ENCODE peak calls at places on chromosome 22, in six cellular contexts. One of them, this sample, is unnamed.
A peak's percentile ranks its signal among the peaks of the same experiment; 100 is the strongest.

GRCh38 chr22:24433868-24434471 is 6.6 kb downstream of the ADORA2A start:
- DNase-seq in astrocyte of the cerebellum: no peak
- DNase-seq in RWPE1: no peak
- DNase-seq in AG04450: no peak
- DNase-seq in HFFc6: peak; percentile 60
- DNase-seq in Peyer's patch: peak; percentile 79
- DNase-seq in this sample: no peak

GRCh38 chr22:24156146-24156914 is 25.0 kb upstream of the SUSD2 start:
- DNase-seq in HFFc6: no peak
- DNase-seq in astrocyte of the cerebellum: no peak
- DNase-seq in AG04450: no peak
- DNase-seq in RWPE1: peak; percentile 34
- DNase-seq in Peyer's patch: peak; percentile 49
- DNase-seq in this sample: no peak

GRCh38 chr22:25404923-25405853 is 159.3 kb upstream of the GRK3 start:
- DNase-seq in Peyer's patch: peak; percentile 71
- DNase-seq in HFFc6: peak; percentile 47
- DNase-seq in astrocyte of the cerebellum: no peak
- DNase-seq in RWPE1: peak; percentile 49
- DNase-seq in AG04450: no peak
- DNase-seq in this sample: peak; percentile 24

GRCh38 chr22:41983516-41983915 is 14.3 kb downstream of the SEPTIN3 start:
- DNase-seq in AG04450: no peak
- DNase-seq in Peyer's patch: no peak
- DNase-seq in astrocyte of the cerebellum: no peak
- DNase-seq in HFFc6: peak; percentile 33
- DNase-seq in RWPE1: no peak
- DNase-seq in this sample: peak; percentile 69

GRCh38 chr22:24994070-24994763 is 41.7 kb downstream of the KIAA1671 start:
- DNase-seq in RWPE1: peak; percentile 84
- DNase-seq in astrocyte of the cerebellum: no peak
- DNase-seq in AG04450: no peak
- DNase-seq in Peyer's patch: no peak
- DNase-seq in HFFc6: peak; percentile 53
- DNase-seq in this sample: no peak

GRCh38 chr22:40714514-40714966 is 35.3 kb downstream of the MCHR1 start:
- DNase-seq in astrocyte of the cerebellum: peak; percentile 91
- DNase-seq in AG04450: peak; percentile 34
- DNase-seq in RWPE1: no peak
- DNase-seq in Peyer's patch: no peak
- DNase-seq in HFFc6: no peak
- DNase-seq in this sample: no peak

GRCh38 chr22:24191893-24192292 is 10.6 kb downstream of the SUSD2 start:
- DNase-seq in Peyer's patch: no peak
- DNase-seq in RWPE1: no peak
- DNase-seq in HFFc6: no peak
- DNase-seq in AG04450: no peak
- DNase-seq in astrocyte of the cerebellum: no peak
- DNase-seq in this sample: no peak

GRCh38 chr22:33480118-33480517 is 421.9 kb upstream of the SYN3 start:
- DNase-seq in HFFc6: no peak
- DNase-seq in Peyer's patch: no peak
- DNase-seq in astrocyte of the cerebellum: no peak
- DNase-seq in RWPE1: no peak
- DNase-seq in AG04450: no peak
- DNase-seq in this sample: no peak

GRCh38 chr22:33921576-33922181 is 1.4 kb upstream of the LARGE1 start:
- DNase-seq in astrocyte of the cerebellum: no peak
- DNase-seq in Peyer's patch: peak; percentile 46
- DNase-seq in AG04450: peak; percentile 30
- DNase-seq in RWPE1: no peak
- DNase-seq in HFFc6: peak; percentile 12
- DNase-seq in this sample: no peak

GRCh38 chr22:26182723-26183122 is 13.5 kb downstream of the SEZ6L start:
- DNase-seq in AG04450: no peak
- DNase-seq in HFFc6: no peak
- DNase-seq in astrocyte of the cerebellum: no peak
- DNase-seq in RWPE1: no peak
- DNase-seq in Peyer's patch: no peak
- DNase-seq in this sample: no peak

GRCh38 chr22:37608477-37609239 is at the start of gene GGA1:
- DNase-seq in Peyer's patch: peak; percentile 93
- DNase-seq in RWPE1: peak; percentile 92
- DNase-seq in AG04450: peak; percentile 90
- DNase-seq in astrocyte of the cerebellum: peak; percentile 91
- DNase-seq in HFFc6: peak; percentile 95
- DNase-seq in this sample: peak; percentile 90
- TF ChIP-seq CTCF in Peyer's patch: peak; percentile 16
- TF ChIP-seq CTCF in RWPE1: no peak
- TF ChIP-seq CTCF in AG04450: no peak
- TF ChIP-seq CTCF in astrocyte of the cerebellum: no peak
- TF ChIP-seq CTCF in HFFc6: peak; percentile 50
- TF ChIP-seq CTCF in this sample: no peak

GRCh38 chr22:46008291-46008690 is 31.3 kb upstream of the WNT7B start:
- DNase-seq in RWPE1: no peak
- DNase-seq in HFFc6: no peak
- DNase-seq in astrocyte of the cerebellum: no peak
- DNase-seq in Peyer's patch: no peak
- DNase-seq in AG04450: no peak
- DNase-seq in this sample: no peak
- TF ChIP-seq CTCF in RWPE1: no peak
- TF ChIP-seq CTCF in HFFc6: peak; percentile 5
- TF ChIP-seq CTCF in astrocyte of the cerebellum: no peak
- TF ChIP-seq CTCF in Peyer's patch: no peak
- TF ChIP-seq CTCF in AG04450: no peak
- TF ChIP-seq CTCF in this sample: no peak

GRCh38 chr22:31998784-31999435 is 44.2 kb upstream of the SLC5A1 start:
- DNase-seq in AG04450: no peak
- DNase-seq in astrocyte of the cerebellum: no peak
- DNase-seq in RWPE1: no peak
- DNase-seq in HFFc6: no peak
- DNase-seq in Peyer's patch: no peak
- DNase-seq in this sample: no peak

GRCh38 chr22:32000171-32000570 is 42.9 kb upstream of the SLC5A1 start:
- DNase-seq in astrocyte of the cerebellum: no peak
- DNase-seq in Peyer's patch: no peak
- DNase-seq in AG04450: no peak
- DNase-seq in RWPE1: no peak
- DNase-seq in HFFc6: no peak
- DNase-seq in this sample: no peak

GRCh38 chr22:31995807-31996206 is 47.3 kb upstream of the SLC5A1 start:
- DNase-seq in RWPE1: no peak
- DNase-seq in HFFc6: no peak
- DNase-seq in astrocyte of the cerebellum: no peak
- DNase-seq in AG04450: no peak
- DNase-seq in Peyer's patch: no peak
- DNase-seq in this sample: no peak

GRCh38 chr22:31995046-31995445 is 48.0 kb upstream of the SLC5A1 start:
- DNase-seq in RWPE1: no peak
- DNase-seq in AG04450: no peak
- DNase-seq in astrocyte of the cerebellum: no peak
- DNase-seq in Peyer's patch: no peak
- DNase-seq in HFFc6: no peak
- DNase-seq in this sample: no peak
- TF ChIP-seq CTCF in RWPE1: no peak
- TF ChIP-seq CTCF in AG04450: peak; percentile 28
- TF ChIP-seq CTCF in astrocyte of the cerebellum: peak; percentile 24
- TF ChIP-seq CTCF in Peyer's patch: no peak
- TF ChIP-seq CTCF in HFFc6: peak; percentile 56
- TF ChIP-seq CTCF in this sample: no peak

DNA sequence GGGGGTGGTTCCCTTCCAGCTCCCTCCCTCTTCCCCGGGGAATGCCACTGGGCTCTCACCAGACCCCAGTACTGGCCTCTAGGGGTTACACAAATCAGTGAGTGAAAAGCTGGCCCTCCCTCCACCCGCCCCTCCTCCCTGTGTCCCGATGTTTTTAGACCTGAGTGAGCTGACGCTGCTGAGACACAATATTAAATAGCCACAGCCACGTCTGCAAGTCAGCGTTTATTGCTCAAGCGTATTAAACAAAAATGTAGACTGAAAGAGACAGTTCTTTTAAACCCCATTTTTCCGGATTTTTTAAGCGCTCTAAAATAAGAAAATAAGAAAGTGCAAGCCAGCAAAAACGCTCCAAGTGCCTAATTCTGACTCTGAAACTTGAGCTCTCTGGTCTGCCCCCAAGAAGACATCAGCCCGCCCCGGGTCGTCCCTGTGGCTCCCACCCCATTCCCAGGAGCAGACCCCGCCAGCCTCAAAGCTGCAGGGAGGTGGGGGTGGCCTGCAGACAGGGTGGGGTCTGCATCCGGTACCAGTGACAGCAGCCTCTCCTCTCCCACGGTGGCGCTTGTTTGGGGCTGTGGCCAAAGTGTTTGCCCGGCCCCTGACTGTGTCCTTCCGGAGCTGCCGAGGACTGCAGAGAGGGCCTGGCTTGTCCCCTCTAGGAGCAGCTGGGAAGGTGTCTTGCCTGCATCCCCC is 1.2 kb upstream of the TTLL8 start:
- DNase-seq in Peyer's patch: no peak
- DNase-seq in astrocyte of the cerebellum: no peak
- DNase-seq in AG04450: no peak
- DNase-seq in HFFc6: no peak
- DNase-seq in RWPE1: peak; percentile 15
- DNase-seq in this sample: no peak
- TF ChIP-seq CTCF in Peyer's patch: no peak
- TF ChIP-seq CTCF in astrocyte of the cerebellum: no peak
- TF ChIP-seq CTCF in AG04450: peak; percentile 30
- TF ChIP-seq CTCF in HFFc6: no peak
- TF ChIP-seq CTCF in RWPE1: no peak
- TF ChIP-seq CTCF in this sample: no peak

GRCh38 chr22:46390652-46391301 is 55.3 kb downstream of the TRMU start:
- DNase-seq in astrocyte of the cerebellum: no peak
- DNase-seq in AG04450: peak; percentile 6
- DNase-seq in HFFc6: no peak
- DNase-seq in Peyer's patch: no peak
- DNase-seq in RWPE1: peak; percentile 25
- DNase-seq in this sample: peak; percentile 56
- TF ChIP-seq CTCF in astrocyte of the cerebellum: no peak
- TF ChIP-seq CTCF in AG04450: peak; percentile 69
- TF ChIP-seq CTCF in HFFc6: no peak
- TF ChIP-seq CTCF in Peyer's patch: peak; percentile 57
- TF ChIP-seq CTCF in RWPE1: peak; percentile 53
- TF ChIP-seq CTCF in this sample: peak; percentile 67

GRCh38 chr22:30224161-30224857 is 22.2 kb downstream of the LIF start:
- DNase-seq in RWPE1: no peak
- DNase-seq in Peyer's patch: no peak
- DNase-seq in AG04450: no peak
- DNase-seq in astrocyte of the cerebellum: no peak
- DNase-seq in HFFc6: peak; percentile 14
- DNase-seq in this sample: no peak
- TF ChIP-seq CTCF in RWPE1: no peak
- TF ChIP-seq CTCF in Peyer's patch: no peak
- TF ChIP-seq CTCF in AG04450: no peak
- TF ChIP-seq CTCF in astrocyte of the cerebellum: no peak
- TF ChIP-seq CTCF in HFFc6: peak; percentile 19
- TF ChIP-seq CTCF in this sample: no peak

DNA sequence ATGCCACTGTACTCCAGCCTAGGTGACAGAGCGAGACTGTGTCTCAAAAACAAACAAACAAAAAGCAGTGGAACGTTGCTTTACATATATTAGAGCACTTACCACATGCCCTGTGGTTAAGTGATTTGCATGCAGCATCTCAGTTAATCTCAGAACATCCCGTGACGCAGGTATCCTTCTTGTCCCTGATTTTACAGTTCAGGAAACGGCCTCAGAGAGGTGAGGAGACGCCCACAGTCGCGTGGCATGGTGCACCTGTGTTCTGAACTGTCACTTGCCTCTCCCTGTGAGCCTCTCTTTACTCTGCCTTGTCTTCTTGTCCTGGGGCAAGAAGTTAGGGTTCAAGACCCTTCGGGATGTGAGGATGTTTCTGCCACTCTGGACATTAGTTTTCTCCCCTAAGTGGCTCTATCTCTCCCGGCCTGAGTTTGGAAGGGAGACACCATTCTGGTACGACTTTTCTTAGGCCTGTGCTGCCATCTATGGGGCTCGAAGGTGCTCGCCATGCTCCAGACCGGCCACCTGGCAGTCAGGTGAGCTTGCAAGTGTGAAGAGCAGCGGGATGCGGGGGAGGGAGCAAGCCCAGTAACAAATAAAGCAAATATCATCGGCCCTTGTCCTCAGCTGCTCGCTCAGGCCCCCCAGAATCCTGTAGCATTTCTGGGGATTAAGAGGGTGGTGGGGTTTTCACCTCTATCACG is 25.6 kb downstream of the YWHAH start:
- DNase-seq in RWPE1: peak; percentile 73
- DNase-seq in HFFc6: peak; percentile 44
- DNase-seq in astrocyte of the cerebellum: peak; percentile 44
- DNase-seq in AG04450: peak; percentile 20
- DNase-seq in Peyer's patch: peak; percentile 69
- DNase-seq in this sample: peak; percentile 18
- TF ChIP-seq CTCF in RWPE1: no peak
- TF ChIP-seq CTCF in HFFc6: no peak
- TF ChIP-seq CTCF in astrocyte of the cerebellum: peak; percentile 79
- TF ChIP-seq CTCF in AG04450: peak; percentile 74
- TF ChIP-seq CTCF in Peyer's patch: peak; percentile 72
- TF ChIP-seq CTCF in this sample: peak; percentile 69